ENCODE peak calls at places on chromosome 3, in nine cellular contexts. Z is mesenchymal stem cell, Q is GM23248, U is ovary, A is adrenal gland, N is hepatocyte, E is thoracic aorta, P is lower lobe of right lung, X is H9. K is an unnamed sample.

GRCh38 chr3:36840453-36840921 is 76.1 kb upstream of the DCLK3 start:
- DNase-seq in U (no peak), E (no peak), A (no peak), P (no peak), X (no peak), Z (no peak), Q (no peak), N (no peak), K (no peak)

GRCh38 chr3:14562441-14562840 is 22.3 kb upstream of the GRIP2 start:
- DNase-seq in A (no peak), Q (no peak), Z (no peak), N (no peak), X (no peak), P (no peak), U (no peak), E (no peak), K (no peak)

GRCh38 chr3:94967196-94967595 is 904.3 kb downstream of the NSUN3 start:
- DNase-seq in Z (no peak), Q (no peak), X (no peak), N (peak; percentile 13), E (no peak), P (no peak), A (no peak), U (no peak), K (no peak)

GRCh38 chr3:56397798-56398197 is 70.5 kb downstream of the ERC2 start:
- DNase-seq in U (no peak), Q (no peak), X (no peak), N (no peak), Z (no peak), A (no peak), E (no peak), P (no peak), K (no peak)

GRCh38 chr3:109268181-109268580 is 48.1 kb downstream of the DPPA2 start:
- DNase-seq in Z (peak; percentile 32), Q (peak; percentile 3), P (no peak), N (no peak), U (no peak), A (no peak), E (no peak), X (no peak), K (peak; percentile 23)

GRCh38 chr3:15794842-15795562 is 2.8 kb downstream of the ANKRD28 start:
- DNase-seq in N (no peak), Q (peak; percentile 64), Z (peak; percentile 62), U (no peak), X (no peak), E (no peak), P (no peak), A (no peak), K (no peak)

GRCh38 chr3:127588675-127589577 is 1.6 kb downstream of the TPRA1 start:
- DNase-seq in P (no peak), X (peak; percentile 42), Q (peak; percentile 87), A (no peak), U (no peak), N (peak; percentile 79), Z (peak; percentile 87), E (no peak), K (peak; percentile 41)

GRCh38 chr3:30628931-30629590 is 22.7 kb downstream of the TGFBR2 start:
- DNase-seq in U (no peak), A (no peak), N (peak; percentile 18), Z (peak; percentile 35), Q (no peak), E (no peak), P (no peak), X (no peak), K (no peak)

GRCh38 chr3:126512026-126512425 is 5.5 kb downstream of the UROC1 start:
- DNase-seq in A (no peak), Z (no peak), E (no peak), N (no peak), P (peak; percentile 20), X (no peak), Q (no peak), U (no peak), K (peak; percentile 70)

GRCh38 chr3:28634019-28634418 is 285.4 kb upstream of the AZI2 start:
- DNase-seq in N (no peak), A (no peak), E (no peak), Q (no peak), X (no peak), P (no peak), Z (no peak), U (no peak), K (no peak)

GRCh38 chr3:56899851-56900250 is 98.1 kb upstream of the ARHGEF3 start:
- DNase-seq in P (no peak), U (no peak), A (no peak), Z (no peak), X (no peak), Q (no peak), N (no peak), E (no peak), K (no peak)

GRCh38 chr3:102165367-102165766 is 269.4 kb upstream of the ZPLD1 start:
- DNase-seq in Z (peak; percentile 51), N (no peak), E (no peak), X (no peak), Q (peak; percentile 83), P (no peak), U (no peak), A (no peak), K (peak; percentile 10)

GRCh38 chr3:154304116-154304786 is 20.0 kb downstream of the DHX36 start:
- DNase-seq in P (no peak), Q (peak; percentile 77), A (no peak), U (no peak), E (no peak), X (no peak), Z (no peak), N (no peak), K (no peak)

GRCh38 chr3:32626650-32627049 is 56.0 kb upstream of the DYNC1LI1 start:
- DNase-seq in X (no peak), Z (no peak), A (no peak), Q (no peak), P (no peak), U (no peak), N (no peak), E (no peak), K (peak; percentile 66)

GRCh38 chr3:155262295-155262694 is 31.2 kb downstream of the STRIT1 start:
- DNase-seq in X (no peak), U (no peak), Z (no peak), Q (no peak), P (no peak), E (no peak), A (no peak), N (no peak), K (no peak)

GRCh38 chr3:39287216-39287858 is 7.5 kb upstream of the CX3CR1 start:
- DNase-seq in A (no peak), Z (no peak), Q (peak; percentile 22), U (no peak), E (no peak), X (no peak), N (no peak), P (no peak), K (no peak)

GRCh38 chr3:47163990-47164848 is at the start of gene SETD2:
- DNase-seq in E (peak; percentile 86), U (peak; percentile 95), N (peak; percentile 96), X (peak; percentile 90), A (peak; percentile 98), Z (peak; percentile 94), P (peak; percentile 96), Q (peak; percentile 97), K (peak; percentile 95)

GRCh38 chr3:156304406-156304805 is 184.0 kb downstream of the KCNAB1 start:
- DNase-seq in X (no peak), P (no peak), U (no peak), E (no peak), N (no peak), Q (peak; percentile 72), Z (peak; percentile 5), A (no peak), K (peak; percentile 34)

DNA sequence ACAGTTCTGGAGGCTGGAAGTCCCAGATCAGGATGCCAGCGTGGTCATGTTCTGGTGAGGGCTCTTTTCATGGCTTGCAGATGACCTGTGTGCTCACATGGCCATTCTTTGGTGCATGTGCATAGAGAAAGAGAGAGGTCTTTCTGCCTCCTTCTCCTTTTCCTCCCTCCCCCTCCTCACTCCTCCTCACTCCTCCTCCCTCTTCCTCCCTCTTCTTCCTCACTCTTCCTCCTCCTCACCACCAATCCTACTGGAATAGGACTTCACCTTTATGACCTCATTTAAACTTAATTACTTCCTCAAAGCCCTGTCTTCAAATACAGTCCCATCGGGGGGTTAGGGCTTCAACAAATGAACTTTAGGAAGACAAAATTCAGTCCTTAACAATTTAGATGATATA is 23.8 kb downstream of the ZNF654 start:
- DNase-seq in U (no peak), A (no peak), X (no peak), N (no peak), Q (no peak), Z (no peak), E (no peak), P (no peak), K (no peak)
- H3K9me3 ChIP-seq in U (no peaks in the 10 kb centered on the region), A (no peaks in the 10 kb centered on the region), X (no peaks in the 10 kb centered on the region), N (peaks cover 4% of the 10 kb centered on the region), Q (no peaks in the 10 kb centered on the region), Z (peaks cover 5% of the 10 kb centered on the region), E (no peaks in the 10 kb centered on the region), P (no peaks in the 10 kb centered on the region), K (no peaks in the 10 kb centered on the region)

DNA sequence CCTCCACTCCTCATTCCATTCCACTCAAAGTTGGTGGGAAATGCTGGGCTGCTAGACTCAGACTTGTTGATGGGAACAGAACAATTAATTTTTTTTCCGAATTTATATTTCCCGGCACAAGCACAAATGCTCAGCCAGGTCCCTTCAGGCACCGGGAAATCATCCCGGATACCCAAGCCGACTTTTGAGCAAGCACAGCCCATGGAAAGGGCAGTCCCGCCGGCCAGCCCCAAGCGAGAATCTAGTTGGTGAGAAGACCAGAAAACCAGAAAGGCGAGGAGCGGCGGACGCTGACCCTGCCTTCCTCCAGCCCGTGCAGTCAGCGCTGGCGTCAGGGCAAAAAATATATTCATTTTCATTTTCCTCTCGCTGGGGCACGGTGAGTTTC is 758 bp upstream of the ZIC4 start:
- DNase-seq in A (no peak), N (no peak), Q (no peak), E (no peak), U (no peak), P (no peak), Z (no peak), X (no peak), K (peak; percentile 65)
- H3K27me3 ChIP-seq in A (peaks cover 95% of the 10 kb centered on the region), N (peaks cover 100% of the 10 kb centered on the region), Q (no peaks in the 10 kb centered on the region), E (peaks cover 65% of the 10 kb centered on the region), U (peaks cover 4% of the 10 kb centered on the region), P (peaks cover 100% of the 10 kb centered on the region), Z (peaks cover 100% of the 10 kb centered on the region), X (peaks cover 81% of the 10 kb centered on the region), K (no peaks in the 10 kb centered on the region)

GRCh38 chr3:166071-166470 is 30.5 kb upstream of the CHL1 start:
- DNase-seq in Z (no peak), U (no peak), A (no peak), P (no peak), X (no peak), Q (no peak), E (no peak), N (no peak), K (no peak)
- H3K9me3 ChIP-seq in Z (no peaks in the 10 kb centered on the region), U (no peaks in the 10 kb centered on the region), A (no peaks in the 10 kb centered on the region), P (no peaks in the 10 kb centered on the region), X (no peaks in the 10 kb centered on the region), Q (no peaks in the 10 kb centered on the region), E (no peaks in the 10 kb centered on the region), N (no peaks in the 10 kb centered on the region), K (no peaks in the 10 kb centered on the region)

DNA sequence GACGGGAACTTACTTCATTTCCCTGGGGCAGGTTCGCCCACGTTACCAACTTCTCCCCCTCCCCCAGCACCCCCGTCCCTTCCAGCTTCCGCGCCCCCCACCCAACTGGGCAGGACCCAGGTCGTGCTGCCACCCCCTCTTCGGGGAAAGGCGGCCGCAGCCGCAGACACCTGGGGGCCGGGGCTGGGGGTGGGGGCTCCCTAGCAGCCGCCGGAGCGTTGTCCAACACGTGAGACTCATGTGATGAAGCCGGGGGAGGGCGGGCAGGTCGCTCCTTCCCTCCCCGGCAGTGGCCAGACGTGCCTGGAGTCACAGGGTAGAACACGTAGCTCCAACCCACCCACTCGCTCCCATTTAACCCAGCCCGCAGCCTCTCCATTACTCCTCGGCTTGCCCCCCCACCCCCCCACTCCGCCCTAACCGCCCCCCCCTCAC is 254 bp upstream of the BHLHE40 start:
- DNase-seq in E (peak; percentile 92), A (peak; percentile 99), N (peak; percentile 97), Q (peak; percentile 99), X (peak; percentile 85), P (peak; percentile 98), U (peak; percentile 96), Z (peak; percentile 99), K (peak; percentile 95)
- H3K27me3 ChIP-seq in E (no peaks in the 10 kb centered on the region), A (no peaks in the 10 kb centered on the region), N (no peaks in the 10 kb centered on the region), Q (no peaks in the 10 kb centered on the region), X (no peaks in the 10 kb centered on the region), P (no peaks in the 10 kb centered on the region), U (no peaks in the 10 kb centered on the region), Z (no peaks in the 10 kb centered on the region), K (no peaks in the 10 kb centered on the region)